ENCODE peak calls at places on chromosomes 2 and 18, in eight cellular contexts. S is SJSA1; Z is tibial artery; R is T-helper 2 cell; Q is NCI-H226; J is activated T-cell treated with anti-CD3 and anti-CD28 coated beads, Interleukin-2, amount 50 U/mL, for 1 hour; E is cardiac muscle cell; L is HEK293T. A is an unnamed sample.

GRCh38 chr2:195810340-195811098 is 153.5 kb downstream of the SLC39A10 start:
- DNase-seq in S (no peak), Z (no peak), R (no peak), Q (no peak), J (no peak), E (no peak), L (no peak), A (no peak)

GRCh38 chr2:240884745-240885144 is 11.2 kb downstream of the MAB21L4 start:
- DNase-seq in S (no peak), Z (no peak), R (no peak), Q (no peak), J (no peak), E (no peak), L (no peak), A (no peak)

GRCh38 chr2:133063792-133064191 is 393.8 kb upstream of the LYPD1 start:
- DNase-seq in S (no peak), Z (no peak), R (peak; percentile 2), Q (no peak), J (no peak), E (peak; percentile 43), L (peak; percentile 8), A (no peak)

GRCh38 chr18:49788327-49788908 is 24.9 kb downstream of the ACAA2 start:
- DNase-seq in S (no peak), Z (no peak), R (peak; percentile 64), Q (no peak), J (no peak), E (no peak), L (no peak), A (no peak)

GRCh38 chr2:20353597-20353996 is 3.0 kb upstream of the PUM2 start:
- DNase-seq in S (no peak), Z (no peak), R (no peak), Q (no peak), J (no peak), E (no peak), L (no peak), A (no peak)

GRCh38 chr2:108323619-108324018 is 34.9 kb downstream of the SULT1C2 start:
- DNase-seq in S (no peak), Z (no peak), R (no peak), Q (peak; percentile 26), J (no peak), E (no peak), L (no peak), A (no peak)

GRCh38 chr2:9288233-9288632 is 81.6 kb downstream of the ASAP2 start:
- DNase-seq in S (peak; percentile 86), Z (no peak), R (no peak), Q (peak; percentile 94), J (no peak), E (peak; percentile 80), L (no peak), A (no peak)

GRCh38 chr2:111701266-111701665 is 182.7 kb downstream of the ANAPC1 start:
- DNase-seq in S (peak; percentile 22), Z (no peak), R (no peak), Q (no peak), J (no peak), E (no peak), L (no peak), A (no peak)

GRCh38 chr2:144084114-144084661 is 435.7 kb downstream of the ZEB2 start:
- DNase-seq in S (peak; percentile 60), Z (no peak), R (no peak), Q (peak; percentile 80), J (no peak), E (peak; percentile 30), L (no peak), A (no peak)

GRCh38 chr2:197247083-197247482 is 63.5 kb downstream of the ANKRD44 start:
- DNase-seq in S (no peak), Z (no peak), R (no peak), Q (no peak), J (no peak), E (no peak), L (no peak), A (no peak)

GRCh38 chr2:109242654-109243331 is 113.8 kb downstream of the SH3RF3 start:
- DNase-seq in S (peak; percentile 77), Z (no peak), R (no peak), Q (peak; percentile 83), J (no peak), E (peak; percentile 91), L (no peak), A (peak; percentile 50)

GRCh38 chr2:174580951-174581350 is 16.7 kb downstream of the WIPF1 start:
- DNase-seq in S (no peak), Z (no peak), R (no peak), Q (no peak), J (no peak), E (no peak), L (no peak), A (peak; percentile 64)

GRCh38 chr2:160472839-160473251 is 20.8 kb downstream of the RBMS1 start:
- DNase-seq in S (no peak), Z (no peak), R (peak; percentile 51), Q (no peak), J (no peak), E (no peak), L (peak; percentile 20), A (no peak)

GRCh38 chr18:50573679-50574078 is 13.8 kb downstream of the MAPK4 start:
- DNase-seq in S (no peak), Z (no peak), R (no peak), Q (no peak), J (no peak), E (no peak), L (no peak), A (no peak)

GRCh38 chr2:173934895-173935294 is 30.3 kb downstream of the SP3 start:
- DNase-seq in S (no peak), Z (no peak), R (no peak), Q (no peak), J (no peak), E (no peak), L (no peak), A (no peak)

GRCh38 chr2:112588611-112589045 is 4.2 kb downstream of the CHCHD5 start:
- DNase-seq in S (peak; percentile 30), Z (no peak), R (no peak), Q (no peak), J (no peak), E (peak; percentile 31), L (no peak), A (no peak)

GRCh38 chr18:63963610-63964256 is 6.1 kb upstream of the SERPINB8 start:
- DNase-seq in S (peak; percentile 58), Z (no peak), R (peak; percentile 69), Q (no peak), J (peak; percentile 29), E (peak; percentile 79), L (peak; percentile 13), A (peak; percentile 82)

GRCh38 chr2:35454966-35455638 is 900.5 kb upstream of the CRIM1 start:
- DNase-seq in S (peak; percentile 44), Z (no peak), R (no peak), Q (peak; percentile 88), J (no peak), E (peak; percentile 1), L (peak; percentile 4), A (no peak)

GRCh38 chr2:1794821-1795220 is 50.5 kb upstream of the PXDN start:
- DNase-seq in S (peak; percentile 71), Z (no peak), R (no peak), Q (no peak), J (no peak), E (no peak), L (no peak), A (no peak)

GRCh38 chr2:230170532-230170931 is 49.3 kb downstream of the SP110 start:
- DNase-seq in S (no peak), Z (no peak), R (peak; percentile 13), Q (no peak), J (no peak), E (peak; percentile 65), L (no peak), A (no peak)

GRCh38 chr18:79487198-79488165 is 91.8 kb downstream of the NFATC1 start:
- DNase-seq in S (no peak), Z (peak; percentile 63), R (no peak), Q (no peak), J (no peak), E (no peak), L (no peak), A (no peak)

GRCh38 chr2:20052872-20053281 is 1.4 kb upstream of the LAPTM4A start:
- DNase-seq in S (no peak), Z (peak; percentile 79), R (no peak), Q (peak; percentile 63), J (no peak), E (peak; percentile 88), L (peak; percentile 39), A (no peak)

GRCh38 chr2:86485103-86485502 is 43.9 kb downstream of the KDM3A start:
- DNase-seq in S (no peak), Z (no peak), R (no peak), Q (no peak), J (no peak), E (no peak), L (no peak), A (no peak)

GRCh38 chr2:3169106-3169870 is 208.3 kb downstream of the EIPR1 start:
- DNase-seq in S (no peak), Z (peak; percentile 41), R (no peak), Q (no peak), J (no peak), E (peak; percentile 18), L (no peak), A (no peak)

GRCh38 chr2:160918909-160919503 is 241.2 kb upstream of the TANK start:
- DNase-seq in S (no peak), Z (peak; percentile 67), R (peak; percentile 23), Q (no peak), J (peak; percentile 25), E (peak; percentile 87), L (peak; percentile 59), A (peak; percentile 16)

GRCh38 chr2:128628206-128628605 is 309.5 kb upstream of the HS6ST1 start:
- DNase-seq in S (no peak), Z (peak; percentile 44), R (no peak), Q (no peak), J (peak; percentile 2), E (no peak), L (no peak), A (no peak)

GRCh38 chr18:46856975-46857374 is 60.3 kb downstream of the PIAS2 start:
- DNase-seq in S (no peak), Z (no peak), R (peak; percentile 10), Q (no peak), J (no peak), E (peak; percentile 13), L (no peak), A (peak; percentile 76)

GRCh38 chr2:15607709-15608391 is 16.2 kb downstream of the DDX1 start:
- DNase-seq in S (no peak), Z (no peak), R (no peak), Q (no peak), J (no peak), E (no peak), L (no peak), A (no peak)

GRCh38 chr2:28981016-28981441 is at the start of gene TOGARAM2:
- DNase-seq in S (no peak), Z (peak; percentile 64), R (no peak), Q (peak; percentile 17), J (no peak), E (peak; percentile 30), L (no peak), A (peak; percentile 73)

GRCh38 chr2:121584741-121585140 is 54.1 kb downstream of the RNU4ATAC start:
- DNase-seq in S (no peak), Z (no peak), R (no peak), Q (no peak), J (no peak), E (no peak), L (no peak), A (no peak)

GRCh38 chr18:57980573-57981348 is 63.3 kb upstream of the NEDD4L start:
- DNase-seq in S (no peak), Z (no peak), R (no peak), Q (no peak), J (no peak), E (no peak), L (no peak), A (no peak)

GRCh38 chr2:170530284-170530745 is 184.8 kb upstream of the SP5 start:
- DNase-seq in S (peak; percentile 70), Z (peak; percentile 91), R (no peak), Q (no peak), J (no peak), E (peak; percentile 74), L (peak; percentile 69), A (peak; percentile 39)

GRCh38 chr2:119426801-119427395 is 4.8 kb upstream of the TMEM37 start:
- DNase-seq in S (no peak), Z (peak; percentile 77), R (no peak), Q (no peak), J (no peak), E (peak; percentile 69), L (no peak), A (no peak)

GRCh38 chr2:233981574-233982420 is 64.6 kb downstream of the TRPM8 start:
- DNase-seq in S (no peak), Z (no peak), R (no peak), Q (no peak), J (no peak), E (no peak), L (no peak), A (no peak)

A was measured in Ammon's horn.